ENCODE peak calls at places on chromosomes 12 and 14, in nine cellular contexts. W is right lobe of liver; P is H9; L is lung; F is IMR-90; O is CD8-positive, alpha-beta memory T cell; V is colonic mucosa; D is CD8-positive, alpha-beta T cell; S is RWPE1. R is an unnamed sample.

GRCh38 chr12:81296556-81297305 is 218.9 kb downstream of the ACSS3 start:
- DNase-seq in S (no peak), L (no peak), F (peak; percentile 30), D (no peak), P (no peak), V (no peak), W (no peak), O (no peak), R (no peak)

GRCh38 chr12:112381421-112381897 is 772 bp downstream of the HECTD4 start:
- DNase-seq in F (no peak), D (peak; percentile 27), L (no peak), S (peak; percentile 20), W (peak; percentile 48), O (no peak), P (peak; percentile 43), V (peak; percentile 49), R (no peak)

GRCh38 chr12:26010293-26010821 is 51.9 kb downstream of the RASSF8 start:
- DNase-seq in S (peak; percentile 15), V (no peak), D (no peak), F (no peak), W (no peak), O (no peak), P (no peak), L (no peak), R (no peak)

GRCh38 chr12:2813573-2814185 is 1.2 kb downstream of the ITFG2 start:
- DNase-seq in D (peak; percentile 55), W (no peak), V (peak; percentile 70), P (peak; percentile 67), S (peak; percentile 59), F (peak; percentile 69), O (peak; percentile 47), L (peak; percentile 42), R (no peak)

GRCh38 chr14:55688566-55688965 is 108.6 kb downstream of the KTN1 start:
- DNase-seq in S (no peak), O (no peak), L (no peak), F (no peak), D (no peak), W (no peak), P (no peak), V (no peak), R (no peak)

GRCh38 chr12:132162508-132163031 is 18.3 kb downstream of the NOC4L start:
- DNase-seq in L (no peak), W (peak; percentile 70), V (no peak), O (peak; percentile 33), F (peak; percentile 77), S (no peak), D (no peak), P (no peak), R (no peak)

GRCh38 chr12:103855036-103855712 is 14.1 kb upstream of the NT5DC3 start:
- DNase-seq in F (peak; percentile 85), S (no peak), P (no peak), W (no peak), D (no peak), O (no peak), V (no peak), L (no peak), R (no peak)

GRCh38 chr12:53961025-53961761 is 6.5 kb downstream of the HOXC12 start:
- DNase-seq in S (no peak), V (no peak), F (no peak), L (no peak), O (no peak), W (no peak), D (no peak), P (peak; percentile 79), R (no peak)

GRCh38 chr12:81450920-81451739 is 308.0 kb downstream of the PPFIA2 start:
- DNase-seq in W (no peak), O (no peak), S (peak; percentile 42), D (no peak), P (peak; percentile 77), F (peak; percentile 54), L (peak; percentile 29), V (peak; percentile 32), R (peak; percentile 12)

GRCh38 chr12:98592825-98593322 is 612 bp upstream of the SLC25A3 start:
- DNase-seq in V (no peak), P (no peak), F (no peak), W (no peak), D (no peak), S (peak; percentile 14), O (no peak), L (no peak), R (no peak)

GRCh38 chr14:75864352-75864751 is 117.4 kb downstream of the TGFB3 start:
- DNase-seq in V (no peak), O (no peak), P (no peak), F (peak; percentile 92), W (no peak), L (no peak), S (peak; percentile 68), D (no peak), R (peak; percentile 75)

GRCh38 chr12:58414398-58414871 is 473.1 kb downstream of the ATP23 start:
- DNase-seq in O (no peak), D (no peak), V (no peak), W (no peak), F (peak; percentile 89), P (no peak), L (no peak), S (no peak), R (peak; percentile 45)

GRCh38 chr14:105414456-105415371 is 4.9 kb upstream of the MTA1 start:
- DNase-seq in V (peak; percentile 40), F (peak; percentile 52), S (peak; percentile 65), D (peak; percentile 57), P (peak; percentile 57), O (peak; percentile 68), W (no peak), L (peak; percentile 55), R (no peak)

GRCh38 chr12:62372134-62372533 is 94.5 kb upstream of the MON2 start:
- DNase-seq in W (no peak), L (no peak), F (no peak), D (no peak), O (no peak), S (no peak), V (no peak), P (no peak), R (no peak)

GRCh38 chr14:68246074-68246980 is 426.7 kb downstream of the RAD51B start:
- DNase-seq in P (no peak), S (no peak), W (no peak), V (no peak), F (no peak), O (no peak), L (no peak), D (no peak), R (no peak)

GRCh38 chr14:68241862-68242490 is 422.4 kb downstream of the RAD51B start:
- DNase-seq in F (no peak), W (no peak), O (no peak), P (no peak), L (no peak), D (no peak), V (no peak), S (no peak), R (no peak)

GRCh38 chr14:68243441-68244010 is 423.9 kb downstream of the RAD51B start:
- DNase-seq in P (no peak), W (no peak), L (no peak), S (no peak), V (no peak), D (no peak), O (no peak), F (no peak), R (no peak)

GRCh38 chr14:68245146-68246073 is 425.8 kb downstream of the RAD51B start:
- DNase-seq in F (peak; percentile 64), W (no peak), V (peak; percentile 31), S (no peak), P (no peak), D (no peak), L (no peak), O (no peak), R (no peak)

DNA sequence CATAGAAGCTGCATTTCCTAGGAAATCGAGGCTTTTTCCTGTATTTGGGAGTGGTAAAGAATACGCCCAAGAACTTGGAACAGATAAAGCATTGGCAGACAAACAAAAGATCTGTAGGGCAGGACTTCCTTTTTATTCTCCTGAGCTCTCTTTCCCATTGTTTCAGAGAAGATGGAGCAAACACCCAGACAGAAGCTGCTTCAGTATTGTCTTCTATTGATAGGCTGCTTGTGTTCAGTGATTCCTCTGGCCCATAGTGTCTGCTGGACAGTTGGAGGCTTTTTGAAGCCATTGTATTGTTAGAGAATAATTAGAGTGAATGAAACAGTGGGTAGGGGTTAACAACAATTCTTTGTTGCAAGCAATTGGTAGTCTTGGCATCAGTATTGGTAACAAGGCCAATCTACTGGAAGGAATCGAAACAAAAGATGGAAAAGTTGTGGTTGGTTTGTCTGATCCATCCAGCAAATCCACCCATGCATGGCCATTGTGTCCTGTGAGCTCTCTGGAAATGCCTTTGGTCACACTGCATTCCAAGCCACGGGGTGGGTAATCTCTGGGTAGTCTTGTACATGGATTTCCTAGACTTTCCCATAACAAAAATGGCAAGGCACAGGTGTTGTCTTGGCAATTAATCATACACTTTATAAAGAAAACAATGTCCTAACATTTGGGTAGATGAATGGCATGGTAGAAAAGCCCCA is 424.8 kb downstream of the RAD51B start:
- DNase-seq in V (no peak), L (no peak), P (no peak), D (no peak), W (no peak), S (no peak), O (no peak), F (no peak), R (no peak)
- H3K27ac ChIP-seq in V (peak overlapping the region; percentile 75), L (no peak overlapping the region), P (no peak overlapping the region), D (no peak overlapping the region), W (no peak overlapping the region), S (no peak overlapping the region), O (no peak overlapping the region), F (no peak overlapping the region), R (no peak overlapping the region)

DNA sequence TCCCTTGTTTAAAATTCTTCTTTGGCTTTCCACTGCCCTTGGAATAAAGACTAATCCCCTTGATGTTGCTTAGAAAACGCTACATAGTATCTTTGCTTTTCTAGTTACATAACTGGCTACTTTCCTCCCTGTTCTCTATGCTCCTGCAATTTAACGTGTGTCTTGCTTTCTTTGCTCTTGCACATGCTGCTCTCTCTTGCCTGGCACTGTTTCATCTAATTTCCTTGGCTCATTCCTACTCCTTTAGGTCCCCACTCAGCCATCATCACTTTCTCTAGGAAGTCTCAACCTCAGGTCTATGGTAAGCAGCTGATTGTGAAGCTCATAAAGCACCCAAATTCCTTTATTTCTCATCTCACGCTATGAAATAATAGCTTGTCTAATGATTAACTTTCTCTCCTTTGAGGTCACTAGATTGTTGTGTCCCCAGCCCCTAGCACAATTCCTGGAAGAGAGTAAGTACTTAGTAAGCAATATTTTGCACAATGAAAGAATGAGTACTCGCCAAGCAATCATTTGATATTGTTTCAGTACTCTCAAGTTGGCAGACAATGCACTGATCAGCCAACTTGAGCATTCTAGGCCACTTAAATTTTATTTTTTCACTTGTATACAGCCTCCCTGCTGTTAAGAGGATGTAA is 3.3 kb downstream of the ALDH6A1 start:
- DNase-seq in S (no peak), O (no peak), D (no peak), F (no peak), V (no peak), W (no peak), P (no peak), L (no peak), R (no peak)
- H3K27ac ChIP-seq in S (no peak overlapping the region), O (no peak overlapping the region), D (no peak overlapping the region), F (no peak overlapping the region), V (no peak overlapping the region), W (peak overlapping the region; percentile 99), P (no peak overlapping the region), L (no peak overlapping the region), R (no peak overlapping the region)

GRCh38 chr14:93035585-93035916 is 80.2 kb downstream of the ITPK1 start:
- DNase-seq in V (no peak), D (no peak), F (no peak), S (no peak), W (no peak), O (no peak), P (no peak), L (no peak), R (no peak)
- H3K27ac ChIP-seq in V (no peak overlapping the region), D (no peak overlapping the region), F (no peak overlapping the region), S (peak overlapping the region; percentile 85), W (no peak overlapping the region), O (no peak overlapping the region), P (no peak overlapping the region), L (no peak overlapping the region), R (no peak overlapping the region)

GRCh38 chr14:19838433-19838832 is 34.9 kb downstream of the OR4N2 start:
- DNase-seq in V (no peak), F (no peak), L (no peak), P (no peak), D (no peak), S (no peak), O (no peak), W (no peak), R (no peak)
- H3K27ac ChIP-seq in V (no peak overlapping the region), F (no peak overlapping the region), L (no peak overlapping the region), P (no peak overlapping the region), D (no peak overlapping the region), S (no peak overlapping the region), O (no peak overlapping the region), W (no peak overlapping the region), R (no peak overlapping the region)

R was measured in epithelial cell of prostate.